ENCODE peak calls at places on chromosomes 12 and 14, in eight cellular contexts. Y, D, U, L, Z, N, F and T are unnamed samples.
A peak's percentile ranks its signal among the peaks of the same experiment; 100 is the strongest.

GRCh38 chr14:32324601-32325000 is 4.5 kb upstream of the AKAP6 start:
- DNase-seq in U (no peak), Z (peak; percentile 14), F (no peak), Y (no peak), N (no peak), L (no peak), D (no peak), T (no peak)

GRCh38 chr12:107731376-107731775 is 29.6 kb downstream of the PRDM4 start:
- DNase-seq in Y (peak; percentile 55), Z (no peak), L (no peak), F (no peak), D (no peak), U (no peak), N (no peak), T (no peak)

GRCh38 chr12:8577879-8578278 is 34.8 kb downstream of the AICDA start:
- DNase-seq in Y (no peak), U (no peak), F (no peak), L (no peak), Z (no peak), D (no peak), N (no peak), T (no peak)

GRCh38 chr14:99733221-99733550 is 49.1 kb downstream of the CYP46A1 start:
- DNase-seq in F (no peak), Z (no peak), U (no peak), D (no peak), Y (no peak), L (no peak), N (no peak), T (no peak)

GRCh38 chr12:22255097-22255496 is 79.4 kb downstream of the ST8SIA1 start:
- DNase-seq in N (no peak), F (no peak), Z (peak; percentile 52), D (no peak), Y (peak; percentile 73), U (no peak), L (no peak), T (no peak)

GRCh38 chr14:101000711-101001110 is 97.2 kb upstream of the RTL1 start:
- DNase-seq in Z (peak; percentile 46), L (no peak), U (no peak), F (no peak), D (no peak), Y (no peak), N (no peak), T (no peak)

GRCh38 chr14:72714094-72714493 is 179.8 kb downstream of the DPF3 start:
- DNase-seq in U (no peak), N (no peak), D (no peak), Z (no peak), L (no peak), F (no peak), Y (no peak), T (no peak)

GRCh38 chr14:100747736-100748135 is 21.0 kb downstream of the DLK1 start:
- DNase-seq in F (no peak), D (no peak), L (no peak), Z (no peak), U (no peak), N (no peak), Y (no peak), T (no peak)

GRCh38 chr12:106139422-106140141 is 828 bp upstream of the NUAK1 start:
- DNase-seq in Z (peak; percentile 82), D (peak; percentile 92), F (peak; percentile 79), Y (no peak), U (peak; percentile 76), L (peak; percentile 85), N (no peak), T (peak; percentile 66)

GRCh38 chr14:100076133-100076532 is 10.9 kb downstream of the EVL start:
- DNase-seq in L (peak; percentile 23), Z (no peak), U (peak; percentile 71), F (no peak), N (no peak), D (no peak), Y (peak; percentile 19), T (no peak)

GRCh38 chr12:18905134-18905533 is 167.2 kb downstream of the CAPZA3 start:
- DNase-seq in Z (no peak), F (no peak), Y (peak; percentile 28), D (no peak), N (no peak), L (no peak), U (no peak), T (no peak)

GRCh38 chr14:53692451-53693330 is 263.9 kb downstream of the BMP4 start:
- DNase-seq in D (no peak), U (no peak), Y (no peak), N (no peak), F (no peak), Z (no peak), L (no peak), T (no peak)

GRCh38 chr14:64983439-64984310 is 3.0 kb upstream of the FNTB start:
- DNase-seq in Y (peak; percentile 62), D (no peak), L (peak; percentile 68), F (peak; percentile 42), Z (peak; percentile 50), U (no peak), N (peak; percentile 22), T (no peak)

GRCh38 chr12:34400986-34401658 is 378.8 kb downstream of the ALG10 start:
- DNase-seq in U (peak; percentile 34), N (no peak), L (no peak), F (peak; percentile 9), D (peak; percentile 70), Y (no peak), Z (no peak), T (no peak)

GRCh38 chr12:74985293-74985985 is 224.2 kb downstream of the KCNC2 start:
- DNase-seq in D (peak; percentile 69), U (peak; percentile 26), Z (no peak), Y (no peak), N (no peak), L (no peak), F (no peak), T (no peak)

GRCh38 chr12:6080149-6081045 is 44.1 kb downstream of the VWF start:
- DNase-seq in U (no peak), D (no peak), F (no peak), Z (no peak), N (no peak), L (no peak), Y (peak; percentile 74), T (no peak)

GRCh38 chr14:70754989-70755388 is 54.3 kb downstream of the MAP3K9 start:
- DNase-seq in F (peak; percentile 57), D (no peak), L (peak; percentile 23), Y (peak; percentile 95), N (no peak), Z (peak; percentile 72), U (peak; percentile 74), T (peak; percentile 72)

GRCh38 chr12:47772094-47772660 is 861 bp upstream of the SLC48A1 start:
- DNase-seq in Y (no peak), U (no peak), L (no peak), N (no peak), D (no peak), F (no peak), Z (no peak), T (no peak)

GRCh38 chr12:47773858-47774580 is 981 bp downstream of the SLC48A1 start:
- DNase-seq in D (no peak), Z (no peak), L (no peak), Y (no peak), U (peak; percentile 46), N (no peak), F (no peak), T (no peak)

GRCh38 chr12:47774664-47775063 is 1.6 kb downstream of the SLC48A1 start:
- DNase-seq in Y (no peak), L (no peak), Z (no peak), D (no peak), N (no peak), F (no peak), U (peak; percentile 37), T (no peak)

GRCh38 chr12:47772738-47773061 is 338 bp upstream of the SLC48A1 start:
- DNase-seq in N (no peak), Y (no peak), D (no peak), Z (no peak), F (no peak), L (no peak), U (no peak), T (no peak)

DNA sequence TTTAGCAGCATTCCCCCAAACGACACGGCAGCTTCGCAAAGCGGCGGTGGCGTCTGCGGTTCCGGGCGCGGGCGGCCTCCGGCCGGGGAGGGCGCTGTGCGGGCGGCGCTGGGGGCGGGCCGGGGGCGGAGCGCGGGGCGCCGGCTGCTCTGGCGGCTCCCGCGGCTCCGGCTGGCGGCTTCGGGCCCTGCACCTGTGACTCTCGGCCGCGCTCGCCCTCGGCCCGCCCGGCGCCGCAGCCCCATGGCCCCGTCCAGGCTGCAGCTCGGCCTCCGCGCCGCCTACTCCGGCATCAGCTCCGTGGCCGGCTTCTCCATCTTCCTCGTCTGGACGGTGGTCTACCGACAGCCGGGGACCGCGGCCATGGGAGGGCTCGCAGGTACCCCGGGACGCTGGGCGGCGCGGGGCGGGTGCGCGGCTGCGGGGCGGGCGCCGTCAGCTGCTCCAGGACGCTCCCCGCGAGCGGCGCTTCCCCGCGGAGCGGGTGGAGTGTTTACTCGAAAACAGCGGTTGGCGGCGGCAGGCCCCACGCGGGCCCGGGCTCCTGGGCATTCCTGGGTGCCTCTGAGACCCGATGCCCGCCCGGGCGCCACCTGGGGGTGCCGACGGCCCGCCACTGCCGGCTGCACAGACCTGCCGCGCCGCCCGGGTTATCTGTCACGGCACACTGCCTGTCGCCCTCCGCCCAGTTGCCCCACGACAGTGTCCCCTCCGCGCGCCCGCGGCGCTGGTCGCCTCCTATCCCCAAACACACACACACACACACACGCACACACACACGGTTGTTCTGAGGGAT is at the start of gene SLC48A1:
- DNase-seq in N (no peak), F (peak; percentile 83), U (peak; percentile 85), Y (no peak), Z (peak; percentile 52), D (no peak), L (peak; percentile 56), T (no peak)
- H3K4me3 ChIP-seq in N (peak within 1 kb of the TSS; percentile 57), F (peak within 1 kb of the TSS; percentile 92), U (peak within 1 kb of the TSS; percentile 95), Y (peak within 1 kb of the TSS; percentile 55), Z (peak within 1 kb of the TSS; percentile 62), D (peak within 1 kb of the TSS; percentile 95), L (peak within 1 kb of the TSS; percentile 72), T (peak within 1 kb of the TSS; percentile 62)

DNA sequence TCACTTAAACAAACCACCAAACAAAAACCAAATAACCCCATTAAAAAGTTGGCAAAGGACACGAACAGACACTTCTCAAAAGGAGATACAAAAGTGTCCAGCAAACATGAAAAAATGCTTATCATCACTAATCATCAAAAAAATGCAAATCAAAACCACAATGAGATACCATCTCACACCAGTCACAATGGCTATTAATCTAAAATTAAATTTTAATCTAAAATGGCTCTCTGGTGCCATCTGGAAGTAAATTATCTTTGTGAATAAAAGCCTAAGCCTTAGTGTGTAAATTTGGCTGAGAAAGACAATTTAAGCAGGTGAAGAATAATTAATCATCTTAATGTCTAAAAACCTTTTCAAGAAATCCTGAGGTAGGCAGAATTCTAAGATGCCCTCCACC is 204.5 kb upstream of the PPFIA2 start:
- DNase-seq in D (no peak), U (no peak), Z (no peak), N (no peak), Y (no peak), L (no peak), F (no peak), T (no peak)
- TF ChIP-seq CTCF in D (no peak), U (no peak), Z (no peak), N (no peak), Y (no peak), L (no peak), F (no peak), T (no peak)

GRCh38 chr14:106845286-106846087 is 1319.1 kb downstream of the TMEM121 start:
- DNase-seq in L (no peak), Z (no peak), Y (peak; percentile 78), U (peak; percentile 79), F (peak; percentile 87), N (no peak), D (no peak), T (no peak)
- H3K4me3 ChIP-seq in L (no peak overlapping the region), Z (no peak overlapping the region), Y (no peak overlapping the region), U (peak overlapping the region; percentile 48), F (peak overlapping the region; percentile 42), N (no peak overlapping the region), D (peak overlapping the region; percentile 63), T (no peak overlapping the region)

GRCh38 chr14:90795744-90796143 is 20.5 kb downstream of the TTC7B start:
- DNase-seq in Y (peak; percentile 91), N (peak; percentile 59), D (no peak), U (no peak), L (peak; percentile 82), F (no peak), Z (peak; percentile 85), T (peak; percentile 31)
- TF ChIP-seq CTCF in Y (no peak), N (no peak), D (no peak), U (no peak), L (no peak), F (no peak), Z (no peak), T (no peak)